ENCODE peak calls at places on chromosome 21, in seven cellular contexts. P, S, D, V, Q, G and F are unnamed samples.

GRCh38 chr21:44987886-44988606 is 48.2 kb downstream of the SLX9 start:
- DNase-seq in P (no peak), S (no peak), D (no peak), V (no peak), Q (no peak), G (no peak), F (no peak)

GRCh38 chr21:17003763-17004373 is 509.0 kb upstream of the CXADR start:
- DNase-seq in P (no peak), S (no peak), D (no peak), V (no peak), Q (no peak), G (no peak), F (no peak)

GRCh38 chr21:41823166-41823565 is 56.0 kb downstream of the PRDM15 start:
- DNase-seq in P (no peak), S (no peak), D (no peak), V (no peak), Q (no peak), G (no peak), F (no peak)

GRCh38 chr21:26966360-26966977 is 419 bp downstream of the ADAMTS5 start:
- DNase-seq in P (no peak), S (no peak), D (no peak), V (no peak), Q (no peak), G (no peak), F (no peak)

GRCh38 chr21:34877485-34878128 is 171.5 kb downstream of the RUNX1 start:
- DNase-seq in P (no peak), S (no peak), D (no peak), V (no peak), Q (no peak), G (no peak), F (no peak)

GRCh38 chr21:34116569-34116968 is 43.2 kb downstream of the MRPS6 start:
- DNase-seq in P (no peak), S (no peak), D (no peak), V (no peak), Q (no peak), G (no peak), F (no peak)

GRCh38 chr21:16124397-16125130 is 394.8 kb downstream of the USP25 start:
- DNase-seq in P (no peak), S (no peak), D (no peak), V (no peak), Q (no peak), G (no peak), F (no peak)

GRCh38 chr21:30710499-30710898 is 8.1 kb downstream of the KRTAP21-3 start:
- DNase-seq in P (peak; percentile 3), S (no peak), D (no peak), V (no peak), Q (no peak), G (no peak), F (no peak)

GRCh38 chr21:38950388-38951094 is 144.8 kb downstream of the ETS2 start:
- DNase-seq in P (no peak), S (no peak), D (no peak), V (no peak), Q (no peak), G (no peak), F (no peak)

GRCh38 chr21:44455524-44456206 is 355 bp downstream of the LRRC3 start:
- DNase-seq in P (peak; percentile 15), S (no peak), D (no peak), V (peak; percentile 78), Q (no peak), G (peak; percentile 23), F (no peak)

GRCh38 chr21:43597052-43597451 is 62.2 kb downstream of the HSF2BP start:
- DNase-seq in P (no peak), S (no peak), D (no peak), V (no peak), Q (no peak), G (no peak), F (no peak)

GRCh38 chr21:33189237-33189636 is 40.5 kb upstream of the IFNAR2 start:
- DNase-seq in P (no peak), S (no peak), D (no peak), V (no peak), Q (no peak), G (no peak), F (no peak)

GRCh38 chr21:33289199-33289819 is 23.1 kb downstream of the IL10RB start:
- DNase-seq in P (no peak), S (no peak), D (no peak), V (no peak), Q (no peak), G (no peak), F (no peak)

GRCh38 chr21:24910591-24910990 is 696.7 kb downstream of the MRPL39 start:
- DNase-seq in P (no peak), S (no peak), D (no peak), V (no peak), Q (no peak), G (no peak), F (no peak)

GRCh38 chr21:45405271-45405818 is 380 bp downstream of the COL18A1 start:
- DNase-seq in P (no peak), S (no peak), D (no peak), V (peak; percentile 67), Q (no peak), G (no peak), F (no peak)

GRCh38 chr21:35438643-35439404 is 389.7 kb upstream of the RUNX1 start:
- DNase-seq in P (no peak), S (no peak), D (no peak), V (peak; percentile 49), Q (no peak), G (no peak), F (no peak)

GRCh38 chr21:35096959-35097358 is 47.9 kb upstream of the RUNX1 start:
- DNase-seq in P (no peak), S (no peak), D (no peak), V (no peak), Q (no peak), G (no peak), F (no peak)

GRCh38 chr21:32604484-32604883 is 7.7 kb downstream of the CFAP298 start:
- DNase-seq in P (no peak), S (no peak), D (no peak), V (peak; percentile 89), Q (no peak), G (no peak), F (no peak)

GRCh38 chr21:21196087-21196486 is 197.9 kb downstream of the NCAM2 start:
- DNase-seq in P (no peak), S (no peak), D (no peak), V (no peak), Q (no peak), G (no peak), F (no peak)